ENCODE peak calls at places on chromosomes 11 and 22, in nine cellular contexts. B is GM12864; C is fibroblast of the aortic adventitia; Y is endothelial cell of umbilical vein; P is ovary; X is HTR-8/SVneo; L is GM10248; N is fibroblast of the conjunctiva; Q is CD8-positive, alpha-beta T cell. F is an unnamed sample.
A peak's percentile ranks its signal among the peaks of the same experiment; 100 is the strongest.

GRCh38 chr11:118521892-118522311 is 5.4 kb upstream of the TTC36 start:
- DNase-seq in P (peak; percentile 64), N (no peak), C (no peak), L (no peak), Y (no peak), Q (no peak), B (peak; percentile 30), X (no peak), F (no peak)

GRCh38 chr11:102632026-102632425 is 6.9 kb upstream of the MMP20 start:
- DNase-seq in X (no peak), C (no peak), L (no peak), Q (no peak), B (no peak), P (no peak), N (no peak), Y (no peak), F (no peak)

GRCh38 chr22:30875481-30876215 is 92.9 kb downstream of the MORC2 start:
- DNase-seq in B (no peak), N (no peak), X (no peak), L (no peak), Y (no peak), C (no peak), Q (no peak), P (peak; percentile 23), F (no peak)

GRCh38 chr11:103170865-103171264 is 61.6 kb downstream of the DYNC2H1 start:
- DNase-seq in Q (no peak), L (no peak), B (no peak), Y (no peak), N (peak; percentile 32), X (no peak), C (peak; percentile 60), P (no peak), F (no peak)

GRCh38 chr22:43230983-43231723 is 44.2 kb upstream of the TTLL12 start:
- DNase-seq in P (peak; percentile 83), B (peak; percentile 22), X (peak; percentile 73), L (peak; percentile 85), N (peak; percentile 17), Y (peak; percentile 50), C (peak; percentile 39), Q (peak; percentile 66), F (peak; percentile 44)

GRCh38 chr11:61917357-61918109 is at the start of gene RAB3IL1:
- DNase-seq in Q (no peak), N (no peak), Y (peak; percentile 20), X (peak; percentile 52), B (no peak), P (peak; percentile 86), L (no peak), C (peak; percentile 47), F (no peak)

GRCh38 chr11:116540019-116540418 is 232.8 kb downstream of the BUD13 start:
- DNase-seq in C (no peak), Q (no peak), X (no peak), L (no peak), N (no peak), B (no peak), P (no peak), Y (no peak), F (no peak)

GRCh38 chr11:67409781-67410368 is 5.6 kb upstream of the CARNS1 start:
- DNase-seq in P (no peak), Q (no peak), X (no peak), C (no peak), N (no peak), B (no peak), Y (no peak), L (no peak), F (no peak)

GRCh38 chr11:121722431-121723256 is 269.9 kb upstream of the SORL1-AS1 start:
- DNase-seq in L (peak; percentile 14), C (peak; percentile 95), Q (no peak), B (no peak), Y (peak; percentile 94), X (peak; percentile 17), P (peak; percentile 93), N (peak; percentile 93), F (no peak)

GRCh38 chr11:121406291-121406690 is 45.8 kb upstream of the SORL1 start:
- DNase-seq in P (no peak), N (no peak), Q (no peak), X (no peak), L (no peak), Y (no peak), C (no peak), B (no peak), F (no peak)

GRCh38 chr11:113540416-113541330 is 65.5 kb upstream of the DRD2 start:
- DNase-seq in P (no peak), Q (no peak), Y (no peak), N (no peak), B (no peak), C (no peak), L (no peak), X (no peak), F (no peak)

GRCh38 chr11:119489087-119489486 is 66.1 kb upstream of the THY1 start:
- DNase-seq in B (no peak), Y (no peak), X (no peak), C (no peak), Q (no peak), N (no peak), P (no peak), L (no peak), F (no peak)

GRCh38 chr11:95919514-95919913 is 4.4 kb downstream of the MTMR2 start:
- DNase-seq in P (no peak), Y (no peak), X (no peak), Q (no peak), L (no peak), B (no peak), C (no peak), N (no peak), F (no peak)

GRCh38 chr11:62573006-62573591 is 592 bp downstream of the EEF1G start:
- DNase-seq in L (no peak), P (no peak), C (peak; percentile 27), Q (no peak), Y (peak; percentile 41), X (peak; percentile 17), B (no peak), N (no peak), F (no peak)

GRCh38 chr11:32487270-32487669 is 51.9 kb upstream of the WT1 start:
- DNase-seq in Q (no peak), N (no peak), L (no peak), C (no peak), P (no peak), X (no peak), B (no peak), Y (no peak), F (no peak)

GRCh38 chr11:85717360-85717927 is 31.4 kb upstream of the CCDC89 start:
- DNase-seq in N (no peak), L (no peak), P (no peak), C (no peak), Q (no peak), X (no peak), B (no peak), Y (no peak), F (no peak)

GRCh38 chr11:101915811-101916291 is 471 bp downstream of the ANGPTL5 start:
- DNase-seq in P (no peak), N (peak; percentile 77), Q (no peak), L (peak; percentile 31), X (peak; percentile 30), C (peak; percentile 49), Y (peak; percentile 79), B (no peak), F (no peak)

GRCh38 chr11:22317656-22318055 is 20.5 kb upstream of the SLC17A6 start:
- DNase-seq in C (no peak), P (no peak), L (no peak), Y (no peak), B (no peak), N (no peak), Q (no peak), X (no peak), F (no peak)

GRCh38 chr11:10355257-10355661 is 50.4 kb downstream of the ADM start:
- DNase-seq in L (no peak), B (no peak), X (peak; percentile 69), Y (no peak), C (peak; percentile 61), N (no peak), P (no peak), Q (no peak), F (no peak)

GRCh38 chr11:65107751-65108468 is 3.8 kb upstream of the TM7SF2 start:
- DNase-seq in C (no peak), N (no peak), B (no peak), P (peak; percentile 51), L (no peak), Y (no peak), X (no peak), Q (no peak), F (no peak)

F was measured in central memory CD4-positive, alpha-beta T cell.